ENCODE peak calls at places on chromosomes 3 and 15, in four cellular contexts. T is transverse colon, V is tibial nerve, F is suprapubic skin. H is an unnamed sample. For H3K4me1, the result is how much of the 10 kb centered on the place peaks cover.

GRCh38 chr15:95682129-95682528 is 648.4 kb upstream of the NR2F2 start:
- DNase-seq in T (no peak), V (no peak), F (no peak), H (no peak)

GRCh38 chr15:64857421-64857820 is 15.7 kb downstream of the PLEKHO2 start:
- DNase-seq in T (no peak), V (no peak), F (no peak), H (no peak)

GRCh38 chr3:161914703-161915102 is 418.1 kb downstream of the OTOL1 start:
- DNase-seq in T (peak), V (peak), F (no peak), H (no peak)

GRCh38 chr15:94262201-94262600 is 30.8 kb downstream of the MCTP2 start:
- DNase-seq in T (no peak), V (no peak), F (no peak), H (no peak)

GRCh38 chr3:25938566-25939325 is 148.9 kb downstream of the OXSM start:
- DNase-seq in T (no peak), V (no peak), F (no peak), H (no peak)

GRCh38 chr3:53841296-53841695 is 4.9 kb downstream of the CHDH start:
- DNase-seq in T (peak), V (no peak), F (peak), H (no peak)

GRCh38 chr15:64651573-64652260 is 123.7 kb downstream of the RBPMS2 start:
- DNase-seq in T (no peak), V (no peak), F (no peak), H (no peak)

GRCh38 chr15:92690370-92690769 is 34.8 kb upstream of the FAM174B start:
- DNase-seq in T (no peak), V (no peak), F (no peak), H (no peak)

GRCh38 chr3:101519685-101520365 is 6.8 kb upstream of the SENP7 start:
- DNase-seq in T (no peak), V (no peak), F (no peak), H (no peak)

GRCh38 chr3:196903740-196904139 is 36.0 kb downstream of the SENP5 start:
- DNase-seq in T (no peak), V (no peak), F (no peak), H (no peak)

GRCh38 chr3:100059472-100059871 is 54.8 kb downstream of the FILIP1L start:
- DNase-seq in T (no peak), V (no peak), F (no peak), H (no peak)

GRCh38 chr15:63367390-63367789 is 14.3 kb downstream of the CA12 start:
- DNase-seq in T (no peak), V (no peak), F (no peak), H (no peak)

DNA sequence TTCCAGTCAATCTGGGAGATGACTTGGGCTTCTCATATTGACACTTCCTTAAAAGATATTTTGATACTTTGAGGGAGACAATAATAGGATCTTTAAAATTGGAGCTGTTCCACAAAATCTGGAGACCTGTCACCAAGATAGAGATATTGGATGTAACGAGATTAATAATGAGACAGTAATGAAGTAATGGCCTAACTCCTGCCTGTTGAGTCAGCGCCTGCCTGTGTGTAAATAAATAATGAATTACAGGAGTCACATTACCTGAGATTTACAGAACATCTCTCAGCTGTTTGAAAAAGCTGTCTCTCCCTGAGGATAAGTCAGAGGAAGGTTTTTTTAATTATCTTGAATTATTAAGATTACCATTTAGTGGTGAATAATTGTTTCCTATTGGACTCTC is 43.8 kb upstream of the MITF start:
- DNase-seq in T (no peak), V (no peak), F (no peak), H (no peak)
- TF ChIP-seq EP300 in T (no peak), V (no peak), F (no peak), H (no peak)

GRCh38 chr15:27648359-27648758 is 450.8 kb downstream of the OCA2 start:
- DNase-seq in T (no peak), V (no peak), F (no peak), H (no peak)

GRCh38 chr15:27655063-27655462 is 444.1 kb downstream of the OCA2 start:
- DNase-seq in T (no peak), V (no peak), F (no peak), H (no peak)

GRCh38 chr15:27645672-27646071 is 453.4 kb downstream of the OCA2 start:
- DNase-seq in T (no peak), V (no peak), F (no peak), H (no peak)

GRCh38 chr15:27650244-27650643 is 448.9 kb downstream of the OCA2 start:
- DNase-seq in T (no peak), V (no peak), F (no peak), H (no peak)
- H3K4me1 ChIP-seq in T (under half), V (under half), F (under half), H (under half)

GRCh38 chr3:155880286-155880685 is 9.8 kb downstream of the GMPS start:
- DNase-seq in T (no peak), V (no peak), F (no peak), H (no peak)
- TF ChIP-seq EP300 in T (no peak), V (no peak), F (no peak), H (no peak)

DNA sequence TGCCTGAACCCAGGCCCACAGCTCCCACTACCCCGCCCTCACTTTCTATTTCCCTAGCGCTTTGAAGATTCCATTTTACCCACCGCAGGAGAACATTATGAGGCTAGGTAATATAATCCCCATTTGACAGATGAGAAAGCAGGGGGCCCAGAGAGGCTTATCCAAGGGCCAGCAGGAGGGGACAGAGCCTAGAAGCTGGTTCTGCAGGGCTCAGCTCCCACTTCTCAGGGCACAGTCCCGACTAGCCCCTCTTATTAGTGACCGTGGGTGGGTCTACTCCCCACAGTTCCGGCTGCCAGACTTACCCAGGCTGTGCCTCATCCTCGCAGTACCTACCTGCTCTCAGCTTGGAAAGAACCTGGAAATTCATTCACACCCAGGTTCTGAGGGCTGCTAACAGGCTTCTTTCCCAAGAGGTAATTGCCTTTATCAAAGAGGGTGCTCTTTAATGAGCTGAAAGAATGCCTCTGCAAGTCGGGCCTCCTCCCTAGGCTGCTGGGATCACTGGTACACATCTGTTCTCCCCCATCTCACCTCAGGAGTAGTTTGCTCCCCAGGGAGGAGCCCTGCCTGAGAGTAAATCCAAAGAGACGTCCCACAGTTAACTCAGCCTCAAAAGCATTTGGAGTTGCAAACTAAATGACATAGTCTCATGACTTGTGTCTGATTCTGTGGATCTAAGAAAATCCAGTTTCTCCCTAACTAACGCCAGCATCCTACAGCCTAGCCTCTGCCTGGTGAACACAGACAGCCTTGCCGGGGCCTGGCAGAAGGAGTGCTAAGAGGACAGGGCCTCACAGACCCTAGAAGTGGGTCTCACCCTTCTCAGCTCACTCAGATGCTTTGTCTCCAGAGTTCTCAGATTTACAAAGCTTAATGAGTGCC is 125.0 kb downstream of the CHSY1 start:
- DNase-seq in T (no peak), V (no peak), F (no peak), H (no peak)
- H3K4me1 ChIP-seq in T (under half), V (under half), F (under half), H (under half)

GRCh38 chr3:21944251-21944650 is 193.2 kb upstream of the ZNF385D start:
- DNase-seq in T (no peak), V (no peak), F (no peak), H (no peak)

GRCh38 chr3:21938267-21938681 is 187.3 kb upstream of the ZNF385D start:
- DNase-seq in T (no peak), V (no peak), F (no peak), H (no peak)

DNA sequence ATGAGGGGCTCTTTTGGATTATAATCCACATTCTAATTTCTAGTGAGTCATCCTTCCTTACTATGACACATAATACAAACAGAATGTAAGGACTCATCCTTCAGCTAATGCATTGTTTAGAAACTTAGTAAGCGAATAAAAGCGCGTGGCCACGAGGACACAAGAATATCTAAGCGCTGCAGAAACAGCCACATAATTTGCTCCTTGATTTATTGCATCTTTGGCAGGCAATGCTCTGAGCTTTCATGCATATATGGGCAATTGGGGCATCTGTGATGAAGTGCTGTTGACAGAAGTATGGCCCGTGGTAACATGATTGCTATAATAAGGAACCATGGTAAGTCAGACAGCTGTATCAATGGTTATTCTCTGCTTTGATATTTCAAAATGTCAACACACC is 191.3 kb upstream of the ZNF385D start:
- DNase-seq in T (no peak), V (no peak), F (no peak), H (no peak)
- TF ChIP-seq EP300 in T (no peak), V (no peak), F (no peak), H (no peak)

GRCh38 chr3:10188798-10189556 is 24.3 kb downstream of the IRAK2 start:
- DNase-seq in T (no peak), V (no peak), F (no peak), H (no peak)
- H3K4me1 ChIP-seq in T (under half), V (half or more), F (half or more), H (under half)

DNA sequence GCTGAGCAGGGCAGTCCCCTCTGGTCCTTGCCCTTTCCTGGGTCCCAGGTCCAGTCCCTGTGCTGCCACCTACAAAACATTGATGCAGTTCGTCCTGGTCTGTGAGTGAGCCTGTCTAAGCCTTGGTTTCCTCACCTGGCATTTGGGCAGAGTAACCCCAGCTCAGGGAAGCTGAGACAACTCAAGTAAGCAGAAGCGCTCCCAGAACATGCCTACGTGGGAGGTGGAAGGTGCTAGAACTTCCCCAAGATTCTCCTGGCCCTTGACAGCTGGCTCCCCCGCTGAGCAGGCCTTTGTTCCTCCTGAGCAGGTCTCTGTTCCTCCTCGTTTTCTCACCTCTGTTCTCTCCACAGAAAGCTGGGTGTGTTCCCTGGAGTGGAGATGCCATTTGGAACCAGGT is 30.5 kb downstream of the PRR20G start:
- DNase-seq in T (no peak), V (no peak), F (no peak), H (no peak)
- TF ChIP-seq EP300 in T (no peak), V (no peak), F (no peak), H (no peak)

GRCh38 chr3:144629413-144629812 is 657.8 kb downstream of the DIPK2A start:
- DNase-seq in T (no peak), V (no peak), F (no peak), H (no peak)

GRCh38 chr3:144622845-144623244 is 651.2 kb downstream of the DIPK2A start:
- DNase-seq in T (no peak), V (no peak), F (no peak), H (no peak)

GRCh38 chr3:144624656-144625055 is 653.0 kb downstream of the DIPK2A start:
- DNase-seq in T (no peak), V (no peak), F (no peak), H (no peak)
- H3K4me1 ChIP-seq in T (under half), V (under half), F (under half), H (under half)

H was measured in ovary.